ENCODE peak calls at places on chromosomes 11 and 22, in seven cellular contexts. Q is hepatocyte, S is GM10248, N is bronchial epithelial cell, B is right atrium auricular region, A is fibroblast of pulmonary artery, Y is IMR-90. J is an unnamed sample.

GRCh38 chr11:19988598-19988997 is 171.7 kb downstream of the DBX1 start:
- DNase-seq in Q (peak; percentile 44), Y (peak; percentile 92), N (peak; percentile 90), S (no peak), A (peak; percentile 91), B (no peak), J (peak; percentile 15)

GRCh38 chr11:111982019-111982464 is 43.2 kb upstream of the DLAT start:
- DNase-seq in A (peak; percentile 65), N (peak; percentile 65), B (no peak), Y (peak; percentile 43), Q (peak; percentile 89), S (peak; percentile 71), J (peak; percentile 73)

GRCh38 chr22:50695421-50696250 is 23.0 kb downstream of the SHANK3 start:
- DNase-seq in Q (no peak), S (no peak), B (no peak), A (no peak), N (peak; percentile 23), Y (no peak), J (no peak)

GRCh38 chr22:45425531-45426265 is 12.2 kb downstream of the RIBC2 start:
- DNase-seq in S (no peak), A (no peak), N (no peak), B (peak; percentile 26), Y (no peak), Q (no peak), J (no peak)

GRCh38 chr11:11667056-11667455 is 45.3 kb upstream of the GALNT18 start:
- DNase-seq in A (no peak), N (no peak), Q (no peak), S (no peak), Y (no peak), B (no peak), J (no peak)

GRCh38 chr11:107704432-107704831 is 7.4 kb downstream of the SLN start:
- DNase-seq in S (no peak), Y (peak; percentile 61), N (peak; percentile 66), B (no peak), Q (no peak), A (peak; percentile 26), J (no peak)

GRCh38 chr11:32911413-32911812 is 18.8 kb downstream of the QSER1 start:
- DNase-seq in B (no peak), Y (no peak), Q (no peak), S (no peak), N (no peak), A (no peak), J (no peak)

GRCh38 chr11:64998141-64998540 is 1.4 kb upstream of the BATF2 start:
- DNase-seq in Q (no peak), A (no peak), Y (no peak), S (no peak), B (no peak), N (no peak), J (no peak)

GRCh38 chr11:75399344-75400109 is at the start of gene RPS3:
- DNase-seq in S (peak; percentile 93), N (peak; percentile 84), Y (peak; percentile 91), Q (peak; percentile 95), A (peak; percentile 93), B (peak; percentile 96), J (peak; percentile 89)

GRCh38 chr11:35112846-35113105 is 26.2 kb upstream of the CD44 start:
- DNase-seq in A (no peak), Q (no peak), B (no peak), N (no peak), S (no peak), Y (no peak), J (no peak)

GRCh38 chr11:26963764-26964163 is 30.1 kb upstream of the FIBIN start:
- DNase-seq in B (no peak), Y (no peak), A (peak; percentile 38), S (no peak), N (peak; percentile 49), Q (no peak), J (no peak)

GRCh38 chr22:40507491-40507890 is 129.0 kb downstream of the MRTFA start:
- DNase-seq in Q (no peak), Y (no peak), B (no peak), S (no peak), A (no peak), N (no peak), J (no peak)

GRCh38 chr11:15897211-15897960 is 459.0 kb downstream of the SOX6 start:
- DNase-seq in B (no peak), Y (peak; percentile 56), S (no peak), A (peak; percentile 61), N (peak; percentile 43), Q (peak; percentile 55), J (peak; percentile 13)

GRCh38 chr11:63445720-63446119 is 45.2 kb downstream of the PLAAT5 start:
- DNase-seq in B (no peak), A (peak; percentile 3), S (no peak), N (peak; percentile 63), Q (no peak), Y (peak; percentile 42), J (no peak)

GRCh38 chr11:34948721-34949120 is 32.3 kb downstream of the PDHX start:
- DNase-seq in S (no peak), N (no peak), Q (no peak), A (peak; percentile 53), Y (peak; percentile 17), B (no peak), J (no peak)

GRCh38 chr22:50262460-50262911 is 1.0 kb upstream of the MAPK12 start:
- DNase-seq in Q (no peak), B (no peak), N (peak; percentile 40), A (no peak), S (no peak), Y (no peak), J (peak; percentile 58)

GRCh38 chr11:132490976-132491375 is 1041.3 kb downstream of the OPCML start:
- DNase-seq in B (no peak), Q (no peak), Y (no peak), S (no peak), N (peak; percentile 62), A (no peak), J (no peak)

GRCh38 chr11:9013373-9013772 is 9.6 kb upstream of the NRIP3 start:
- DNase-seq in N (no peak), A (no peak), Y (no peak), Q (no peak), S (no peak), B (no peak), J (no peak)

GRCh38 chr11:44260081-44260480 is 49.9 kb downstream of the ALX4 start:
- DNase-seq in B (no peak), S (no peak), A (no peak), N (no peak), Q (no peak), Y (no peak), J (no peak)

GRCh38 chr22:48371391-48371790 is 1456.3 kb downstream of the BRD1 start:
- DNase-seq in N (no peak), Q (no peak), A (no peak), B (no peak), S (no peak), Y (no peak), J (no peak)

GRCh38 chr11:2518112-2518982 is 73.5 kb downstream of the KCNQ1 start:
- DNase-seq in B (peak; percentile 47), N (no peak), Y (no peak), A (no peak), S (no peak), Q (no peak), J (no peak)

GRCh38 chr22:37623075-37624016 is 14.7 kb downstream of the GGA1 start:
- DNase-seq in A (peak; percentile 60), N (no peak), Y (peak; percentile 43), B (no peak), S (peak; percentile 86), Q (peak; percentile 83), J (peak; percentile 73)

GRCh38 chr11:60315866-60316265 is 11.2 kb upstream of the MS4A6E start:
- DNase-seq in S (no peak), Y (no peak), B (no peak), A (peak; percentile 4), Q (no peak), N (no peak), J (no peak)

GRCh38 chr22:42432020-42432596 is at the start of gene NFAM1:
- DNase-seq in N (no peak), B (no peak), Y (no peak), A (no peak), Q (no peak), S (no peak), J (no peak)

GRCh38 chr22:23775779-23776375 is 3.2 kb downstream of the MMP11 start:
- DNase-seq in Q (peak; percentile 4), S (no peak), Y (no peak), B (no peak), N (no peak), A (no peak), J (no peak)

GRCh38 chr22:30435674-30436126 is 10.1 kb downstream of the MTFP1 start:
- DNase-seq in S (no peak), Q (no peak), B (no peak), N (no peak), Y (no peak), A (no peak), J (no peak)
- TF ChIP-seq CTCF in S (peak; percentile 7), Q (no peak), B (no peak), N (no peak), Y (no peak), A (no peak), J (no peak)

DNA sequence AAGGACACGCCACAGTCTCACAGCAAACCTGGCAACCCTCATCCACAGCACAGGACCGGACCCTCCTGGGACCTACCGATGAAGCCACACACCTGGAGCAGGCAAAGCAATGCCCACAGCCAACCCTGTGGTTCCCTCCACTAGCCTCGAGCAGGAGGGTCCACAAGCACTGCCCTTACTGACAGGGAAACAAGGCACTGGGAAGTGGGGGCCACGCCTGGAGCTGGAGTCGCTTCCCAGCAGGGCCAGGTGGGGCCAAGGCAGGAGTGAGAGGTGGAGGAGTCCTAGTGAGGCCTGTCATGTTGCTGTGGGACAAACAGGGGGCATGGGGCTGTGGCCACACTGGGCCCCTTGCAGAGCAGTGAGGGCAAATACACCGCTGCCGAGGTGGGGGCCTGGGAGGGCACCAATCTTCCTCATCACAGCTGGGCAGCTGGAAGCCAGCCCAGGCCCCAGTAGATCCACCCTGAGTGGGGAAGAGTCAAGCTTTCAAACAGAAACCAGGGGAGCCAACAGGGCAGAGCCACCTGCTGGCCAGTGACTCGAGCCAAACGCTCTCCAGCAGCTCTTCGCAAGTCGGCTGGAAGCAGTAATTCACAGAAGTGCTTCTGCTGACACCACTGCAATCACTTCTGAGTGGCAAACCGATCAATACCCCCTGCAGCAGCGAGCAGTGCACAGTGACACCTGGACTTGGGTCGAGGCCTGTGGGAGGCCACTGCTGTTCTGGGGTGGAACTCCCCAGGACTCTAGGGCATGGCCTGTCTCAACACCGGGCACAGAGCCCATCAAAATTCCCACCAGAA is 13.7 kb downstream of the SULT4A1 start:
- DNase-seq in Q (peak; percentile 69), S (no peak), N (peak; percentile 8), A (peak; percentile 36), B (no peak), Y (peak; percentile 52), J (no peak)
- TF ChIP-seq CTCF in Q (peak; percentile 48), S (no peak), N (peak; percentile 62), A (peak; percentile 50), B (peak; percentile 56), Y (peak; percentile 47), J (peak; percentile 37)

GRCh38 chr11:120632579-120632978 is 121.0 kb downstream of the GRIK4 start:
- DNase-seq in N (no peak), Q (no peak), B (no peak), A (no peak), Y (no peak), S (peak; percentile 55), J (no peak)
- TF ChIP-seq CTCF in N (no peak), Q (no peak), B (no peak), A (no peak), Y (no peak), S (peak; percentile 7), J (no peak)

DNA sequence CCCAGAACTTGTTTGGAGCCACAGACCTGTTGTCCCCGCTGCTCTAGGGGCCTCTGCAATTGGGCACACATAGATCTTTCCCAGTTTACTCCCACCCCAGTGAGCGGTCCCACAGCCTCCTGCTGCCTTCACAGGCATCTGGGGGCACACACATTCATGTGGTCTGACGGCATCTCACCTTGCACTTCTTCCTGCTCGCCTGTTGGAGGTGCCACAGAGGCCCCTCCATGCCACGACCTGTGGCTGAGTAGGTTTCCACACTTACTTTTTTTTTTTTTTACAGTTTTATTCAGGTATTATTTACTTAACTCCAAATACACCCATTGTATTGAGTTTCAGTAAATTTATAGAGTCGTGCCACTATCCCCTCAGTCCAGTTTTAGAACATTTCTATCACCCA is 68.9 kb upstream of the SEPTIN5 start:
- DNase-seq in B (no peak), S (no peak), N (no peak), A (no peak), Y (no peak), Q (no peak), J (no peak)
- TF ChIP-seq CTCF in B (no peak), S (no peak), N (no peak), A (no peak), Y (no peak), Q (no peak), J (no peak)

J was measured in Calu3.